ENCODE peak calls at places on chromosome 19, in five cellular contexts. C, P, H, R and X are unnamed samples.

GRCh38 chr19:7159105-7159933 is 89.8 kb downstream of the ZNF557 start:
- DNase-seq in C (no peak), P (peak; percentile 91), H (peak; percentile 35), R (peak; percentile 53), X (peak; percentile 89)

GRCh38 chr19:7855426-7856276 is 18.5 kb downstream of the PRR36 start:
- DNase-seq in C (no peak), P (no peak), H (no peak), R (no peak), X (no peak)

GRCh38 chr19:2043269-2043641 is 7.8 kb downstream of the MKNK2 start:
- DNase-seq in C (no peak), P (peak; percentile 85), H (no peak), R (no peak), X (no peak)

GRCh38 chr19:13959962-13960862 is 7.9 kb downstream of the DCAF15 start:
- DNase-seq in C (no peak), P (no peak), H (no peak), R (no peak), X (no peak)

GRCh38 chr19:29040951-29041350 is 172.0 kb downstream of the UQCRFS1 start:
- DNase-seq in C (no peak), P (no peak), H (no peak), R (no peak), X (no peak)

GRCh38 chr19:58568731-58569130 is 4.4 kb downstream of the MZF1 start:
- DNase-seq in C (no peak), P (peak; percentile 69), H (no peak), R (no peak), X (no peak)

GRCh38 chr19:38676023-38676877 is 28.8 kb downstream of the ACTN4 start:
- DNase-seq in C (no peak), P (no peak), H (peak; percentile 71), R (no peak), X (peak; percentile 52)

GRCh38 chr19:19049406-19049805 is 14.4 kb upstream of the SLC25A42 start:
- DNase-seq in C (no peak), P (no peak), H (no peak), R (no peak), X (peak; percentile 34)

GRCh38 chr19:1355258-1355973 is 28.3 kb upstream of the NDUFS7 start:
- DNase-seq in C (no peak), P (no peak), H (no peak), R (no peak), X (peak; percentile 19)

GRCh38 chr19:45954132-45954531 is 19.5 kb downstream of the NOVA2 start:
- DNase-seq in C (no peak), P (no peak), H (peak; percentile 19), R (no peak), X (no peak)

GRCh38 chr19:15479391-15480345 is at the start of gene PGLYRP2:
- DNase-seq in C (no peak), P (no peak), H (no peak), R (peak; percentile 47), X (no peak)

GRCh38 chr19:15476334-15476733 is 3.0 kb downstream of the PGLYRP2 start:
- DNase-seq in C (no peak), P (no peak), H (no peak), R (no peak), X (no peak)

GRCh38 chr19:15471639-15472101 is 7.3 kb upstream of the RASAL3 start:
- DNase-seq in C (no peak), P (no peak), H (no peak), R (no peak), X (no peak)

GRCh38 chr19:15475611-15476010 is 3.7 kb downstream of the PGLYRP2 start:
- DNase-seq in C (no peak), P (no peak), H (no peak), R (no peak), X (no peak)

DNA sequence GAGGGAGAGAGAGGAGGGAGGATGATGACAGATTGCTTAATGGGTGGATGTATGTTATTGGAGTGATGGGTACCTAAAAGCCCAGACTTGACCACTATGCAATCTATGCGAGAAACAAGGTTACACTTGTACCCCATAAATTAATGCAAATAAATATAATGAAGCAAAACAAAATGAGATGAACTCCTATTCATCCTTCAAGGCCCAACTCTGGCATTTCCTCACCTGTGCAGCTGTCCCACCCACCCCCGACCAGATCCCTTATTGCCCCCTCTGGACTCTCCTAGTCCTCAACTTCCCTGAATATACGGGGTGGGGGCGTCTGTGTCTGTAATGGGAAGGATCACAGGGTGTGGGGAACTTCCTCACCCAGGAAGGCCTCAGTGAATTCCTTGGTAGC is 4.1 kb downstream of the PGLYRP2 start:
- DNase-seq in C (no peak), P (no peak), H (no peak), R (no peak), X (no peak)
- H3K4me3 ChIP-seq in C (no peak overlapping the region), P (no peak overlapping the region), H (no peak overlapping the region), R (no peak overlapping the region), X (no peak overlapping the region)

DNA sequence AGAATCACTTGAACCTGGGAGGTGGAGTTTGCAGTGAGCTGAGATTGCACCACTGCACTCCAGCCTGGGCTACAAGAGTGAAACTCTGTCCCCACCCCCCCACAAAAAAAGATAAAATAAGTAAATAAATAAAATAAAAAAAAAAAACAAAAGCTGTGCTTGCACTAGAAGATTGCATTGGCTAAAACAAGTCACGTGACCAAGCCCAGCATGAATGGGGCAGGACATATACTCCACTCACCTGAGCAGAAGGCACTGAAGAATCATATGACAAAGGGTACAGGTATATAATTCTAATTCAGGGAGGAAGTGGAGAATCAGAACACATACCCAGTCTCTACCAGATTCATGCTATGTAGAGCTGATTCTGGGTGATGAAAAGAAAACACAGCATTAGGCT is 36.6 kb downstream of the CYP4F22 start:
- DNase-seq in C (no peak), P (no peak), H (no peak), R (no peak), X (no peak)
- H3K4me3 ChIP-seq in C (no peak overlapping the region), P (no peak overlapping the region), H (no peak overlapping the region), R (no peak overlapping the region), X (no peak overlapping the region)

DNA sequence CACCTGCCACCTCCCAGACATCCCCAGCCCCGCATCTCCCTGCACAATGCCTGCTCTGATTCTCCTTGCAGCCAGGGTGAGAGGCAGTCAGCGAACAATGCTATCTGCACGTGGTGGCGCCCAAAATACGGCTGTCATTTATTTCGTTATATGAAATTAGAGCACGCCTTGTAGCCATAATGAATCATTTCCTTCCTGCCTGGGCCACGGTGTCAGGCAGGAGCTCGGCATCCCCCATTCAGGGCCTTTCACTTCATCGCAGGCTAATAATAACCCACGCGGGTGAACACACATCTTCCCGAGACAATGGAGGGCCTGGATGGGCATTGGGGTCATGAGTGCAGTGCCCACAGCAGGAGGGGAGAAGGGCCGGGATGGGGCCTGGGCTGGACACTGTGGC is 143.7 kb upstream of the ZNF507 start:
- DNase-seq in C (no peak), P (no peak), H (no peak), R (no peak), X (no peak)
- H3K4me3 ChIP-seq in C (no peak overlapping the region), P (no peak overlapping the region), H (no peak overlapping the region), R (no peak overlapping the region), X (no peak overlapping the region)

GRCh38 chr19:12092065-12092867 is 27.7 kb downstream of the ZNF844 start:
- DNase-seq in C (peak; percentile 68), P (peak; percentile 97), H (peak; percentile 89), R (peak; percentile 92), X (peak; percentile 89)
- H3K4me3 ChIP-seq in C (peak overlapping the region; percentile 26), P (peak overlapping the region; percentile 60), H (peak overlapping the region; percentile 56), R (peak overlapping the region; percentile 55), X (peak overlapping the region; percentile 75)

DNA sequence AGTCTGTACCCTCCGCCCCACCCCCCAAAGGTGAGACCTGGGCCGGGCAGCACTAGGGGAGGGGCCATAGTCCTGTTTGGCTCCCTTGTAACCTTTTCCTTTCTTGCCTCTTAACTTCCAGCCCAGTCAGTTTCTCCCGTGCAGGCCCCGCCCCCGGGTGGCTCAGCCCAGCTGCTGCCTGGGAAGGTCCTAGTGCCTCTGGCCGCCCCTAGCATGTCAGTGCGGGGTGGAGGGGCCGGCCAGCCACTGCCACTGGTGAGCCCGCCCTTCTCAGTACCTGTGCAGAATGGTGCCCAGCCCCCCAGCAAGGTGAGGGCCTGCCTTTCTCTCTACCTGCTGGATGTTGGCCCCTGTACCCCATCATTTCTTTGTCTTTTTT is 10.5 kb upstream of the PRR19 start:
- DNase-seq in C (no peak), P (no peak), H (no peak), R (no peak), X (no peak)
- H3K4me3 ChIP-seq in C (no peak overlapping the region), P (no peak overlapping the region), H (no peak overlapping the region), R (no peak overlapping the region), X (no peak overlapping the region)

DNA sequence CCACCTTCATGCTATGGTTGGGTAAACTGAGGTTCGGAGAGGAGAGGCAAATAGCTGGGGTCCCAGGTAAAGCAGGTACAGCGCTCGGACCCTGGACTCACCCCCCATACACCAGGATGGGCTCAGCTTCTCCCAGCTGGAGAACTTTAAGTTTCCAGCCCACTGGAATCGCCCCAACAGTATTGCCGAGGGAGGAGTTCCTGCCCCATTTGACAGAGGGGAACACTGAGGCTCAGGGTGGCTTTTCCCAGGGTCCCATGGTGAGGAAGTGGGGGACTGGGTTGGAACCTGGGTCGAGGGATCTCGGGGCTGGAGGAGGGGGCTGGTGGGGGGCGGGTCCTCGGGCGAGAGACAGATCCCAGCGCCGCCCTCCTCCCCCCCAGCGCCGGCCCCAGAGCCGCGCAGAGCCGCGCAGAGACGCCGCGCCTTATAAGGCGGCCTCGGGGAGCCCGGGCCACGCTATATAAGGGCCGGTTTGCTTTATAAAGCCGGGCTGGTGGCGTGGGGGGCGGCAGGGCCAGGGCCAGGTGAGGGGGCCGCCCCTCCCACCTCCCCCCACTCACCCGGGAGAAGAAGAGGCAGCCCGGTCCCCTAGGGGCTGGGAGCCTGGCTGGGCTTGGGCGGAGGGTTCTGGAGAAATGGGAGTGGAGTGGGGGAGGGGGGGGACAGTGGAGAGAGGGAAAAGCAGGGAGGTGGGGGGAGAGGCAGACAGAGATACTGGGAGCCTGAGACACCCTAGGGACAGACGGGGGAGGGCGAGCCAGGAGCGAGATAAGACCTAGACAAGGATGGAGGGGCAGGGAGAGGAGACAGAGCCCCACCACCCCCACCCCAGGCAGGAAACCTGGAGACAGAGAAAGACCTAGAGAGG is 1.1 kb downstream of the CNN1 start:
- DNase-seq in C (no peak), P (no peak), H (no peak), R (no peak), X (no peak)
- H3K4me3 ChIP-seq in C (no peak overlapping the region), P (no peak overlapping the region), H (peak overlapping the region; percentile 24), R (peak overlapping the region; percentile 9), X (peak overlapping the region; percentile 14)

GRCh38 chr19:49869484-49870308 is 2.3 kb upstream of the PNKP start:
- DNase-seq in C (peak; percentile 100), P (peak; percentile 99), H (peak; percentile 100), R (peak; percentile 96), X (peak; percentile 100)

GRCh38 chr19:49869009-49869483 is 1.7 kb upstream of the PNKP start:
- DNase-seq in C (no peak), P (no peak), H (no peak), R (no peak), X (no peak)

GRCh38 chr19:49871349-49871985 is 4.1 kb upstream of the PNKP start:
- DNase-seq in C (no peak), P (no peak), H (no peak), R (no peak), X (no peak)

GRCh38 chr19:49872245-49873148 is 4.7 kb downstream of the AKT1S1 start:
- DNase-seq in C (no peak), P (no peak), H (no peak), R (no peak), X (no peak)

GRCh38 chr19:49870309-49870901 is 3.0 kb upstream of the PNKP start:
- DNase-seq in C (no peak), P (no peak), H (no peak), R (no peak), X (no peak)
- H3K4me3 ChIP-seq in C (no peak overlapping the region), P (peak overlapping the region; percentile 13), H (peak overlapping the region; percentile 48), R (peak overlapping the region; percentile 45), X (peak overlapping the region; percentile 43)

DNA sequence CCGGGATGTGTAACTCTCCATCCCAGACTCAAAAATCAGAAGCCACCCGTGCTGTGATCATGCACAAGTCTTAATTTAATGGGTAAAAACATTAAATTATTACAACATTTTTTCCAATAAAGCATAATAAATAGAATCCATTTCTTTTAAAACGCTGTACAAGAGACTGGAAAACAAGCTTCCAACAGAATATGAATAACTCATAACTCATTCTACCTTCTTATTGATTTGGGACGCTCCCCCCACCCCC is 523 bp upstream of the KRI1 start:
- DNase-seq in C (no peak), P (no peak), H (no peak), R (no peak), X (no peak)
- H3K4me3 ChIP-seq in C (no peak overlapping the region), P (no peak overlapping the region), H (peak overlapping the region; percentile 94), R (peak overlapping the region; percentile 79), X (peak overlapping the region; percentile 94)